ENCODE peak calls at places on chromosomes 16 and 17, in eight cellular contexts. P is DMS153; Z is heart left ventricle; H is stimulated activated CD8-positive, alpha-beta memory T cell treated with anti-CD3 and anti-CD28 coated beads, Interleukin-15, amount 100 ng/mL, for 4 hours; F is germinal center; W is AG20443; V is skeletal muscle cell; Q is activated naive CD8-positive, alpha-beta T cell treated with anti-CD3 and anti-CD28 coated beads, Interleukin-2, amount 50 U/mL, for 24 hours. N is an unnamed sample.

GRCh38 chr16:12390644-12391043 is 413.0 kb downstream of the CPPED1 start:
- DNase-seq in H (no peak), Z (no peak), F (no peak), P (no peak), W (peak; percentile 67), V (no peak), Q (no peak), N (no peak)

GRCh38 chr16:6636457-6636856 is 696.2 kb upstream of the RBFOX1 start:
- DNase-seq in W (no peak), V (no peak), Z (no peak), H (no peak), F (no peak), P (no peak), Q (no peak), N (no peak)

GRCh38 chr16:1920727-1921155 is 2.5 kb upstream of the HS3ST6 start:
- DNase-seq in Z (no peak), F (no peak), V (no peak), W (peak; percentile 56), Q (peak; percentile 25), H (no peak), P (no peak), N (no peak)

GRCh38 chr16:86579268-86580062 is 1.1 kb downstream of the FOXL1 start:
- DNase-seq in F (no peak), Q (no peak), W (peak; percentile 26), V (no peak), H (no peak), Z (no peak), P (no peak), N (no peak)

GRCh38 chr17:40121191-40121885 is 433 bp upstream of the MSL1 start:
- DNase-seq in F (peak; percentile 43), P (no peak), W (peak; percentile 56), Q (peak; percentile 53), Z (peak; percentile 54), H (no peak), V (no peak), N (peak; percentile 69)

GRCh38 chr17:78390241-78391050 is 12.0 kb downstream of the PGS1 start:
- DNase-seq in H (no peak), Z (peak; percentile 49), Q (no peak), F (no peak), P (no peak), V (peak; percentile 93), W (peak; percentile 88), N (no peak)

GRCh38 chr17:19630651-19631050 is 17.9 kb upstream of the ALDH3A2 start:
- DNase-seq in V (no peak), P (no peak), H (no peak), F (no peak), Q (no peak), W (no peak), Z (no peak), N (no peak)

GRCh38 chr17:42179335-42179734 is 1.6 kb downstream of the KCNH4 start:
- DNase-seq in Z (no peak), F (no peak), Q (no peak), H (no peak), W (no peak), V (no peak), P (no peak), N (no peak)

GRCh38 chr17:19456016-19456927 is 45.2 kb downstream of the RNF112 start:
- DNase-seq in V (no peak), Z (no peak), P (no peak), W (no peak), Q (no peak), H (no peak), F (no peak), N (no peak)

GRCh38 chr17:49969134-49969759 is at the start of gene DLX4:
- DNase-seq in Z (no peak), H (no peak), V (no peak), Q (no peak), W (peak; percentile 86), P (no peak), F (peak; percentile 52), N (no peak)

GRCh38 chr17:81713556-81714411 is 1.7 kb downstream of the SLC25A10 start:
- DNase-seq in F (no peak), W (no peak), Q (no peak), H (no peak), P (no peak), Z (no peak), V (no peak), N (no peak)

GRCh38 chr16:1539720-1540555 is 6.5 kb downstream of the TMEM204 start:
- DNase-seq in V (no peak), P (no peak), Q (no peak), F (no peak), H (no peak), W (no peak), Z (peak; percentile 21), N (no peak)

GRCh38 chr17:62679866-62680377 is 52.5 kb downstream of the MRC2 start:
- DNase-seq in F (no peak), W (no peak), H (no peak), Q (no peak), P (no peak), Z (no peak), V (no peak), N (no peak)

GRCh38 chr17:48719642-48720262 is 2.6 kb downstream of the PRAC1 start:
- DNase-seq in P (no peak), Q (no peak), V (no peak), Z (no peak), H (no peak), W (no peak), F (no peak), N (no peak)

GRCh38 chr17:40791116-40791515 is 8.6 kb downstream of the KRT28 start:
- DNase-seq in Z (no peak), W (no peak), P (no peak), F (no peak), V (no peak), Q (no peak), H (no peak), N (no peak)

GRCh38 chr17:3004150-3004801 is 59.1 kb downstream of the OR1D5 start:
- DNase-seq in F (peak; percentile 78), P (peak; percentile 84), Z (peak; percentile 99), Q (peak; percentile 65), H (peak; percentile 21), V (peak; percentile 97), W (peak; percentile 96), N (peak; percentile 99)

GRCh38 chr17:12850996-12851395 is 61.7 kb downstream of the ARHGAP44 start:
- DNase-seq in P (no peak), W (no peak), H (no peak), V (no peak), Z (no peak), F (no peak), Q (no peak), N (peak; percentile 47)

GRCh38 chr16:34050787-34051320 is 591.4 kb downstream of the TP53TG3F start:
- DNase-seq in Q (no peak), F (no peak), Z (no peak), H (no peak), P (no peak), V (no peak), W (peak; percentile 0), N (no peak)

GRCh38 chr16:19767497-19767896 is 49.4 kb downstream of the IQCK start:
- DNase-seq in Z (no peak), V (no peak), Q (no peak), P (no peak), H (no peak), F (no peak), W (no peak), N (no peak)

GRCh38 chr17:6556121-6557039 is at the start of gene PITPNM3:
- DNase-seq in F (no peak), H (no peak), V (no peak), P (no peak), W (peak; percentile 68), Q (no peak), Z (no peak), N (no peak)

GRCh38 chr16:87060026-87060986 is 256.9 kb downstream of the C16orf95 start:
- DNase-seq in Q (no peak), F (no peak), W (no peak), V (no peak), P (no peak), H (no peak), Z (peak; percentile 56), N (no peak)

GRCh38 chr16:24966599-24966998 is 48.6 kb downstream of the ARHGAP17 start:
- DNase-seq in W (no peak), Q (no peak), P (no peak), H (no peak), V (no peak), Z (no peak), F (no peak), N (no peak)

GRCh38 chr17:39533891-39534290 is 72.6 kb downstream of the CDK12 start:
- DNase-seq in Q (no peak), W (no peak), F (no peak), P (no peak), V (no peak), Z (no peak), H (no peak), N (no peak)

GRCh38 chr17:42520540-42520951 is 15.5 kb upstream of the NAGLU start:
- DNase-seq in W (no peak), H (no peak), F (no peak), P (no peak), Q (peak; percentile 49), Z (no peak), V (no peak), N (no peak)

GRCh38 chr17:1398028-1398427 is 2.0 kb downstream of the YWHAE start:
- DNase-seq in H (no peak), P (no peak), W (no peak), Q (no peak), V (no peak), F (no peak), Z (no peak), N (no peak)

GRCh38 chr17:37234106-37234505 is 141.7 kb upstream of the C17orf78 start:
- DNase-seq in P (no peak), Z (no peak), F (no peak), H (no peak), Q (no peak), V (no peak), W (no peak), N (no peak)

GRCh38 chr17:45293413-45294211 is 23.2 kb downstream of the MAP3K14 start:
- DNase-seq in F (no peak), V (peak; percentile 84), Z (peak; percentile 91), H (no peak), W (peak; percentile 89), Q (no peak), P (no peak), N (peak; percentile 88)

GRCh38 chr17:35892091-35892637 is 12.0 kb upstream of the CCL5 start:
- DNase-seq in V (no peak), H (no peak), Q (peak; percentile 81), Z (no peak), F (no peak), P (no peak), W (no peak), N (no peak)

GRCh38 chr16:80731915-80732314 is 72.5 kb downstream of the CDYL2 start:
- DNase-seq in H (no peak), F (no peak), P (no peak), V (no peak), W (no peak), Q (no peak), Z (no peak), N (no peak)

GRCh38 chr16:57893217-57893558 is 77.7 kb downstream of the CNGB1 start:
- DNase-seq in V (no peak), H (no peak), Z (no peak), F (no peak), P (no peak), Q (no peak), W (no peak), N (no peak)

GRCh38 chr17:1590031-1590746 is 27.6 kb upstream of the PITPNA start:
- DNase-seq in H (no peak), V (no peak), Z (peak; percentile 86), P (no peak), Q (peak; percentile 41), W (peak; percentile 93), F (no peak), N (no peak)

GRCh38 chr16:83513006-83513755 is 294.6 kb upstream of the HSBP1 start:
- DNase-seq in Z (no peak), P (no peak), W (peak; percentile 89), H (no peak), Q (peak; percentile 2), V (peak; percentile 80), F (no peak), N (no peak)

GRCh38 chr17:2416010-2416734 is 15.3 kb upstream of the MNT start:
- DNase-seq in Q (peak; percentile 90), P (peak; percentile 39), V (peak; percentile 55), Z (peak; percentile 89), W (peak; percentile 91), F (peak; percentile 82), H (peak; percentile 59), N (peak; percentile 93)

N was measured in Ammon's horn.